ENCODE peak calls at places on chromosomes 16 and 17, in nine cellular contexts. One of them, this sample, is unnamed.

GRCh38 chr17:50064253-50064991 is 8.5 kb downstream of the ITGA3 start:
- DNase-seq in AG10803: peak
- DNase-seq in transverse colon: peak
- DNase-seq in progenitor cell of endocrine pancreas: no peak
- DNase-seq in cardiac fibroblast: peak
- DNase-seq in Panc1: peak
- DNase-seq in GM10248: no peak
- DNase-seq in mucosa of descending colon: no peak
- DNase-seq in psoas muscle: peak
- DNase-seq in this sample: peak

GRCh38 chr16:64089697-64090096 is 1032.2 kb downstream of the CDH11 start:
- DNase-seq in AG10803: peak
- DNase-seq in transverse colon: no peak
- DNase-seq in progenitor cell of endocrine pancreas: no peak
- DNase-seq in cardiac fibroblast: peak
- DNase-seq in Panc1: no peak
- DNase-seq in GM10248: no peak
- DNase-seq in mucosa of descending colon: peak
- DNase-seq in psoas muscle: no peak
- DNase-seq in this sample: no peak

GRCh38 chr16:57616241-57616640 is 12.2 kb upstream of the ADGRG1 start:
- DNase-seq in AG10803: no peak
- DNase-seq in transverse colon: no peak
- DNase-seq in progenitor cell of endocrine pancreas: no peak
- DNase-seq in cardiac fibroblast: no peak
- DNase-seq in Panc1: no peak
- DNase-seq in GM10248: no peak
- DNase-seq in mucosa of descending colon: no peak
- DNase-seq in psoas muscle: no peak
- DNase-seq in this sample: no peak

GRCh38 chr16:11205754-11206459 is 50.1 kb downstream of the SOCS1 start:
- DNase-seq in AG10803: peak
- DNase-seq in transverse colon: peak
- DNase-seq in progenitor cell of endocrine pancreas: no peak
- DNase-seq in cardiac fibroblast: peak
- DNase-seq in Panc1: no peak
- DNase-seq in GM10248: peak
- DNase-seq in mucosa of descending colon: peak
- DNase-seq in psoas muscle: no peak
- DNase-seq in this sample: no peak

GRCh38 chr17:20927586-20927985 is 115.2 kb downstream of the USP22 start:
- DNase-seq in AG10803: no peak
- DNase-seq in transverse colon: no peak
- DNase-seq in progenitor cell of endocrine pancreas: no peak
- DNase-seq in cardiac fibroblast: peak
- DNase-seq in Panc1: no peak
- DNase-seq in GM10248: no peak
- DNase-seq in mucosa of descending colon: no peak
- DNase-seq in psoas muscle: no peak
- DNase-seq in this sample: no peak

GRCh38 chr16:65672960-65673359 is 551.1 kb upstream of the CDH11 start:
- DNase-seq in AG10803: peak
- DNase-seq in transverse colon: no peak
- DNase-seq in progenitor cell of endocrine pancreas: no peak
- DNase-seq in cardiac fibroblast: peak
- DNase-seq in Panc1: no peak
- DNase-seq in GM10248: no peak
- DNase-seq in mucosa of descending colon: no peak
- DNase-seq in psoas muscle: no peak
- DNase-seq in this sample: no peak

GRCh38 chr16:49278944-49279725 is 2.5 kb downstream of the CBLN1 start:
- DNase-seq in AG10803: no peak
- DNase-seq in transverse colon: no peak
- DNase-seq in progenitor cell of endocrine pancreas: no peak
- DNase-seq in cardiac fibroblast: no peak
- DNase-seq in Panc1: no peak
- DNase-seq in GM10248: no peak
- DNase-seq in mucosa of descending colon: no peak
- DNase-seq in psoas muscle: no peak
- DNase-seq in this sample: no peak

GRCh38 chr16:5065368-5065767 is 388 bp downstream of the C16orf89 start:
- DNase-seq in AG10803: no peak
- DNase-seq in transverse colon: no peak
- DNase-seq in progenitor cell of endocrine pancreas: no peak
- DNase-seq in cardiac fibroblast: peak
- DNase-seq in Panc1: no peak
- DNase-seq in GM10248: no peak
- DNase-seq in mucosa of descending colon: no peak
- DNase-seq in psoas muscle: no peak
- DNase-seq in this sample: no peak

GRCh38 chr16:86833136-86833535 is 254.8 kb downstream of the FOXL1 start:
- DNase-seq in AG10803: no peak
- DNase-seq in transverse colon: no peak
- DNase-seq in progenitor cell of endocrine pancreas: no peak
- DNase-seq in cardiac fibroblast: peak
- DNase-seq in Panc1: no peak
- DNase-seq in GM10248: no peak
- DNase-seq in mucosa of descending colon: no peak
- DNase-seq in psoas muscle: no peak
- DNase-seq in this sample: no peak

GRCh38 chr16:86835981-86836380 is 257.6 kb downstream of the FOXL1 start:
- DNase-seq in AG10803: no peak
- DNase-seq in transverse colon: no peak
- DNase-seq in progenitor cell of endocrine pancreas: no peak
- DNase-seq in cardiac fibroblast: no peak
- DNase-seq in Panc1: no peak
- DNase-seq in GM10248: no peak
- DNase-seq in mucosa of descending colon: no peak
- DNase-seq in psoas muscle: no peak
- DNase-seq in this sample: no peak

GRCh38 chr16:86836503-86837125 is 258.3 kb downstream of the FOXL1 start:
- DNase-seq in AG10803: peak
- DNase-seq in transverse colon: no peak
- DNase-seq in progenitor cell of endocrine pancreas: no peak
- DNase-seq in cardiac fibroblast: peak
- DNase-seq in Panc1: no peak
- DNase-seq in GM10248: no peak
- DNase-seq in mucosa of descending colon: no peak
- DNase-seq in psoas muscle: no peak
- DNase-seq in this sample: no peak

GRCh38 chr16:86831366-86831765 is 253.0 kb downstream of the FOXL1 start:
- DNase-seq in AG10803: no peak
- DNase-seq in transverse colon: no peak
- DNase-seq in progenitor cell of endocrine pancreas: no peak
- DNase-seq in cardiac fibroblast: no peak
- DNase-seq in Panc1: no peak
- DNase-seq in GM10248: no peak
- DNase-seq in mucosa of descending colon: no peak
- DNase-seq in psoas muscle: no peak
- DNase-seq in this sample: no peak

GRCh38 chr16:86834451-86835035 is 256.2 kb downstream of the FOXL1 start:
- DNase-seq in AG10803: peak
- DNase-seq in transverse colon: no peak
- DNase-seq in progenitor cell of endocrine pancreas: no peak
- DNase-seq in cardiac fibroblast: peak
- DNase-seq in Panc1: peak
- DNase-seq in GM10248: no peak
- DNase-seq in mucosa of descending colon: no peak
- DNase-seq in psoas muscle: no peak
- DNase-seq in this sample: no peak
- TF ChIP-seq CTCF in AG10803: peak
- TF ChIP-seq CTCF in transverse colon: no peak
- TF ChIP-seq CTCF in progenitor cell of endocrine pancreas: peak
- TF ChIP-seq CTCF in cardiac fibroblast: peak
- TF ChIP-seq CTCF in Panc1: peak
- TF ChIP-seq CTCF in GM10248: no peak
- TF ChIP-seq CTCF in mucosa of descending colon: no peak
- TF ChIP-seq CTCF in psoas muscle: no peak
- TF ChIP-seq CTCF in this sample: no peak

GRCh38 chr16:1541293-1542165 is 8.1 kb downstream of the TMEM204 start:
- DNase-seq in AG10803: no peak
- DNase-seq in transverse colon: no peak
- DNase-seq in progenitor cell of endocrine pancreas: no peak
- DNase-seq in cardiac fibroblast: no peak
- DNase-seq in Panc1: no peak
- DNase-seq in GM10248: no peak
- DNase-seq in mucosa of descending colon: no peak
- DNase-seq in psoas muscle: no peak
- DNase-seq in this sample: no peak

GRCh38 chr16:1538804-1539520 is 5.5 kb downstream of the TMEM204 start:
- DNase-seq in AG10803: no peak
- DNase-seq in transverse colon: no peak
- DNase-seq in progenitor cell of endocrine pancreas: no peak
- DNase-seq in cardiac fibroblast: no peak
- DNase-seq in Panc1: no peak
- DNase-seq in GM10248: no peak
- DNase-seq in mucosa of descending colon: no peak
- DNase-seq in psoas muscle: no peak
- DNase-seq in this sample: no peak

GRCh38 chr16:1537763-1538289 is 4.4 kb downstream of the TMEM204 start:
- DNase-seq in AG10803: no peak
- DNase-seq in transverse colon: no peak
- DNase-seq in progenitor cell of endocrine pancreas: no peak
- DNase-seq in cardiac fibroblast: no peak
- DNase-seq in Panc1: no peak
- DNase-seq in GM10248: no peak
- DNase-seq in mucosa of descending colon: no peak
- DNase-seq in psoas muscle: no peak
- DNase-seq in this sample: no peak

GRCh38 chr16:1540556-1540855 is 7.0 kb downstream of the TMEM204 start:
- DNase-seq in AG10803: no peak
- DNase-seq in transverse colon: no peak
- DNase-seq in progenitor cell of endocrine pancreas: no peak
- DNase-seq in cardiac fibroblast: no peak
- DNase-seq in Panc1: no peak
- DNase-seq in GM10248: no peak
- DNase-seq in mucosa of descending colon: no peak
- DNase-seq in psoas muscle: no peak
- DNase-seq in this sample: no peak

DNA sequence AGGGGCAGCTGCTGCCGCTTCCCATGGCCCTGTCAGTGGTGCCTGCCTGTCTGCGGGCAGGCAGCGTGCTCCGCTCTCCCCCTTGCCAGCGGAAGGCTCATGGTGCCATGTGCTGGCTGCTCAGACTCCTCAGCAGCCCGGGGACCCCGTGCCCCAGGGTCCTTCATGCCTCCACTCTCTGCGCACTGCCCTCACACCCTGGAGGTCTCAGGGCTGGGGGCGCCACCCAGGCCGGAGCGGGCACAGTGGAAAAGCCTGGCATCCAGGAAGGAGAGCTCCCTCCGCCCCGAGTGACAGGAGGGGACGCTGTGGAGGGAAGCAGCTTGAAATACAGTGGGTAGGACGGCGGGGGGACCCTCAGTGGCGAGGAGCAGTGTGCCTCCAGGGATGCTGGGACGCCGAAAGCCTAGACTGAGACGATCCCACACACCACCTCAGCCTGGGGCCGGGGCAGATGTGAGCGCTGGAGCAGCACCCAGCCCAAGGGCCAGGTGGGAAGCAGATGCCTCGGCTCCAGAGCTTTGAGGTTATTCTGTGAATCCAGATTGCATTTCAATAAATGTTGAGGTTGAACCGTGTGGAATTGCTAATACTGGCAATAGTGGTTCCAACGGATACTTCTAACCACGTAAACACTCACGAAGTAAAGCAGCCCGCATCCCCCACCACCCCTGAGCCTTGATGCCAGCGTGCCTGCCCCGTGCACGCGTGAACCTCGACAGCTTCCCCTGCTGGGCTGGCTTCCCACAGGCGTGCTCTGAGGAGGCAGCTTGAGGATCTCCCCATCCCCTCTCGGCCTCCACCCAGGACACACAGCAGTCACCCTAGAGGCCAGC is 6.5 kb downstream of the TMEM204 start:
- DNase-seq in AG10803: no peak
- DNase-seq in transverse colon: no peak
- DNase-seq in progenitor cell of endocrine pancreas: no peak
- DNase-seq in cardiac fibroblast: no peak
- DNase-seq in Panc1: no peak
- DNase-seq in GM10248: no peak
- DNase-seq in mucosa of descending colon: no peak
- DNase-seq in psoas muscle: no peak
- DNase-seq in this sample: no peak
- TF ChIP-seq CTCF in AG10803: no peak
- TF ChIP-seq CTCF in transverse colon: no peak
- TF ChIP-seq CTCF in progenitor cell of endocrine pancreas: no peak
- TF ChIP-seq CTCF in cardiac fibroblast: no peak
- TF ChIP-seq CTCF in Panc1: no peak
- TF ChIP-seq CTCF in GM10248: no peak
- TF ChIP-seq CTCF in mucosa of descending colon: no peak
- TF ChIP-seq CTCF in psoas muscle: no peak
- TF ChIP-seq CTCF in this sample: no peak

GRCh38 chr17:39831588-39831987 is 32.5 kb downstream of the IKZF3 start:
- DNase-seq in AG10803: no peak
- DNase-seq in transverse colon: no peak
- DNase-seq in progenitor cell of endocrine pancreas: no peak
- DNase-seq in cardiac fibroblast: no peak
- DNase-seq in Panc1: no peak
- DNase-seq in GM10248: no peak
- DNase-seq in mucosa of descending colon: no peak
- DNase-seq in psoas muscle: no peak
- DNase-seq in this sample: no peak

GRCh38 chr17:39836117-39836516 is 28.0 kb downstream of the IKZF3 start:
- DNase-seq in AG10803: no peak
- DNase-seq in transverse colon: no peak
- DNase-seq in progenitor cell of endocrine pancreas: no peak
- DNase-seq in cardiac fibroblast: no peak
- DNase-seq in Panc1: no peak
- DNase-seq in GM10248: no peak
- DNase-seq in mucosa of descending colon: no peak
- DNase-seq in psoas muscle: no peak
- DNase-seq in this sample: no peak

GRCh38 chr17:39838057-39838456 is 26.1 kb downstream of the IKZF3 start:
- DNase-seq in AG10803: no peak
- DNase-seq in transverse colon: no peak
- DNase-seq in progenitor cell of endocrine pancreas: no peak
- DNase-seq in cardiac fibroblast: no peak
- DNase-seq in Panc1: no peak
- DNase-seq in GM10248: no peak
- DNase-seq in mucosa of descending colon: no peak
- DNase-seq in psoas muscle: no peak
- DNase-seq in this sample: no peak

GRCh38 chr17:39835038-39835786 is 28.9 kb downstream of the IKZF3 start:
- DNase-seq in AG10803: no peak
- DNase-seq in transverse colon: no peak
- DNase-seq in progenitor cell of endocrine pancreas: no peak
- DNase-seq in cardiac fibroblast: no peak
- DNase-seq in Panc1: no peak
- DNase-seq in GM10248: no peak
- DNase-seq in mucosa of descending colon: no peak
- DNase-seq in psoas muscle: no peak
- DNase-seq in this sample: no peak

GRCh38 chr17:39834017-39834416 is 30.1 kb downstream of the IKZF3 start:
- DNase-seq in AG10803: no peak
- DNase-seq in transverse colon: no peak
- DNase-seq in progenitor cell of endocrine pancreas: no peak
- DNase-seq in cardiac fibroblast: no peak
- DNase-seq in Panc1: no peak
- DNase-seq in GM10248: no peak
- DNase-seq in mucosa of descending colon: no peak
- DNase-seq in psoas muscle: no peak
- DNase-seq in this sample: no peak
- TF ChIP-seq CTCF in AG10803: no peak
- TF ChIP-seq CTCF in transverse colon: no peak
- TF ChIP-seq CTCF in progenitor cell of endocrine pancreas: no peak
- TF ChIP-seq CTCF in cardiac fibroblast: no peak
- TF ChIP-seq CTCF in Panc1: no peak
- TF ChIP-seq CTCF in GM10248: no peak
- TF ChIP-seq CTCF in mucosa of descending colon: no peak
- TF ChIP-seq CTCF in psoas muscle: no peak
- TF ChIP-seq CTCF in this sample: no peak

GRCh38 chr16:88681084-88681680 is 5.1 kb downstream of the SNAI3 start:
- DNase-seq in AG10803: no peak
- DNase-seq in transverse colon: peak
- DNase-seq in progenitor cell of endocrine pancreas: no peak
- DNase-seq in cardiac fibroblast: no peak
- DNase-seq in Panc1: no peak
- DNase-seq in GM10248: peak
- DNase-seq in mucosa of descending colon: peak
- DNase-seq in psoas muscle: no peak
- DNase-seq in this sample: no peak
- TF ChIP-seq CTCF in AG10803: no peak
- TF ChIP-seq CTCF in transverse colon: peak
- TF ChIP-seq CTCF in progenitor cell of endocrine pancreas: peak
- TF ChIP-seq CTCF in cardiac fibroblast: peak
- TF ChIP-seq CTCF in Panc1: peak
- TF ChIP-seq CTCF in GM10248: peak
- TF ChIP-seq CTCF in mucosa of descending colon: peak
- TF ChIP-seq CTCF in psoas muscle: peak
- TF ChIP-seq CTCF in this sample: no peak

This sample was measured in omental fat pad.